ENCODE peak calls at places on chromosomes 5 and 9, in four cellular contexts. One of them, this sample, is unnamed.

GRCh38 chr5:172931001-172931536 is 28.2 kb upstream of the RPL26L1 start:
- DNase-seq in HepG2: no peak
- DNase-seq in BE2C: peak; percentile 51
- DNase-seq in upper lobe of right lung: no peak
- DNase-seq in this sample: no peak

GRCh38 chr9:119961774-119962408 is 592.7 kb upstream of the BRINP1 start:
- DNase-seq in upper lobe of right lung: peak; percentile 78
- DNase-seq in BE2C: peak; percentile 70
- DNase-seq in HepG2: peak; percentile 12
- DNase-seq in this sample: no peak

GRCh38 chr9:20929276-20929675 is 102.2 kb downstream of the HACD4 start:
- DNase-seq in BE2C: no peak
- DNase-seq in upper lobe of right lung: no peak
- DNase-seq in HepG2: no peak
- DNase-seq in this sample: no peak

GRCh38 chr5:20034717-20035116 is 46.7 kb upstream of the CDH18 start:
- DNase-seq in BE2C: no peak
- DNase-seq in HepG2: no peak
- DNase-seq in upper lobe of right lung: no peak
- DNase-seq in this sample: no peak

GRCh38 chr9:77019010-77019809 is at the start of gene FOXB2:
- DNase-seq in upper lobe of right lung: no peak
- DNase-seq in BE2C: no peak
- DNase-seq in HepG2: no peak
- DNase-seq in this sample: no peak

GRCh38 chr9:84000186-84000585 is 19.6 kb downstream of the RMI1 start:
- DNase-seq in HepG2: no peak
- DNase-seq in BE2C: no peak
- DNase-seq in upper lobe of right lung: no peak
- DNase-seq in this sample: no peak

GRCh38 chr5:4185127-4185526 is 589.5 kb downstream of the IRX1 start:
- DNase-seq in HepG2: no peak
- DNase-seq in BE2C: no peak
- DNase-seq in upper lobe of right lung: no peak
- DNase-seq in this sample: no peak

GRCh38 chr5:56658972-56659371 is 156.4 kb upstream of the MAP3K1 start:
- DNase-seq in BE2C: no peak
- DNase-seq in upper lobe of right lung: no peak
- DNase-seq in HepG2: no peak
- DNase-seq in this sample: no peak

GRCh38 chr5:123868267-123868666 is 356.3 kb downstream of the CSNK1G3 start:
- DNase-seq in BE2C: no peak
- DNase-seq in HepG2: no peak
- DNase-seq in upper lobe of right lung: no peak
- DNase-seq in this sample: no peak

GRCh38 chr9:121714075-121714705 is 62.8 kb downstream of the DAB2IP start:
- DNase-seq in HepG2: no peak
- DNase-seq in BE2C: no peak
- DNase-seq in upper lobe of right lung: no peak
- DNase-seq in this sample: no peak

GRCh38 chr9:36207546-36208012 is 16.9 kb downstream of the CLTA start:
- DNase-seq in HepG2: peak; percentile 53
- DNase-seq in BE2C: no peak
- DNase-seq in upper lobe of right lung: no peak
- DNase-seq in this sample: no peak

GRCh38 chr5:74464512-74465209 is 175.9 kb downstream of the ENC1 start:
- DNase-seq in BE2C: no peak
- DNase-seq in upper lobe of right lung: no peak
- DNase-seq in HepG2: no peak
- DNase-seq in this sample: no peak

GRCh38 chr9:127970401-127971313 is 10.1 kb downstream of the EEIG1 start:
- DNase-seq in HepG2: no peak
- DNase-seq in BE2C: peak; percentile 11
- DNase-seq in upper lobe of right lung: no peak
- DNase-seq in this sample: no peak

GRCh38 chr9:127783111-127783621 is 2.7 kb upstream of the CDK9 start:
- DNase-seq in upper lobe of right lung: peak; percentile 83
- DNase-seq in HepG2: no peak
- DNase-seq in BE2C: no peak
- DNase-seq in this sample: no peak

GRCh38 chr5:13359326-13359725 is 585.2 kb downstream of the DNAH5 start:
- DNase-seq in HepG2: no peak
- DNase-seq in BE2C: no peak
- DNase-seq in upper lobe of right lung: no peak
- DNase-seq in this sample: no peak

GRCh38 chr9:108865037-108865436 is 3.0 kb downstream of the ACTL7A start:
- DNase-seq in HepG2: no peak
- DNase-seq in upper lobe of right lung: no peak
- DNase-seq in BE2C: no peak
- DNase-seq in this sample: no peak

GRCh38 chr5:22852807-22853670 is at the start of gene CDH12:
- DNase-seq in HepG2: no peak
- DNase-seq in BE2C: peak; percentile 63
- DNase-seq in upper lobe of right lung: no peak
- DNase-seq in this sample: no peak

GRCh38 chr5:74648835-74649286 is 8.3 kb upstream of the ENC1 start:
- DNase-seq in upper lobe of right lung: no peak
- DNase-seq in BE2C: peak; percentile 36
- DNase-seq in HepG2: peak; percentile 62
- DNase-seq in this sample: no peak

GRCh38 chr5:80516826-80517225 is 28.9 kb downstream of the FAM151B start:
- DNase-seq in upper lobe of right lung: no peak
- DNase-seq in HepG2: no peak
- DNase-seq in BE2C: no peak
- DNase-seq in this sample: peak; percentile 69

GRCh38 chr5:179953934-179954833 is 46.5 kb upstream of the TBC1D9B start:
- DNase-seq in HepG2: no peak
- DNase-seq in BE2C: no peak
- DNase-seq in upper lobe of right lung: no peak
- DNase-seq in this sample: no peak

GRCh38 chr9:129322022-129322621 is 144.1 kb upstream of the IER5L start:
- DNase-seq in upper lobe of right lung: peak; percentile 58
- DNase-seq in HepG2: no peak
- DNase-seq in BE2C: no peak
- DNase-seq in this sample: peak; percentile 57

GRCh38 chr5:82408033-82408432 is 129.9 kb upstream of the RPS23 start:
- DNase-seq in upper lobe of right lung: no peak
- DNase-seq in BE2C: no peak
- DNase-seq in HepG2: peak; percentile 44
- DNase-seq in this sample: no peak

GRCh38 chr9:4192450-4192849 is 107.4 kb downstream of the GLIS3 start:
- DNase-seq in BE2C: no peak
- DNase-seq in upper lobe of right lung: no peak
- DNase-seq in HepG2: no peak
- DNase-seq in this sample: no peak

GRCh38 chr5:134051305-134051704 is 46.5 kb upstream of the VDAC1 start:
- DNase-seq in upper lobe of right lung: no peak
- DNase-seq in BE2C: no peak
- DNase-seq in HepG2: no peak
- DNase-seq in this sample: no peak

GRCh38 chr5:95646569-95647330 is at the start of gene RFESD:
- DNase-seq in HepG2: peak; percentile 96
- DNase-seq in BE2C: peak; percentile 99
- DNase-seq in upper lobe of right lung: peak; percentile 100
- DNase-seq in this sample: peak; percentile 99

GRCh38 chr5:95644351-95645042 is 2.1 kb upstream of the RFESD start:
- DNase-seq in upper lobe of right lung: no peak
- DNase-seq in BE2C: peak; percentile 43
- DNase-seq in HepG2: peak; percentile 45
- DNase-seq in this sample: no peak

GRCh38 chr5:95647886-95648860 is 1.6 kb downstream of the RFESD start:
- DNase-seq in upper lobe of right lung: no peak
- DNase-seq in HepG2: no peak
- DNase-seq in BE2C: no peak
- DNase-seq in this sample: no peak

GRCh38 chr5:95643152-95643551 is 3.4 kb upstream of the RFESD start:
- DNase-seq in HepG2: no peak
- DNase-seq in BE2C: no peak
- DNase-seq in upper lobe of right lung: no peak
- DNase-seq in this sample: no peak

GRCh38 chr5:95647331-95647659 is 718 bp downstream of the RFESD start:
- DNase-seq in upper lobe of right lung: no peak
- DNase-seq in HepG2: no peak
- DNase-seq in BE2C: no peak
- DNase-seq in this sample: no peak
- H3K4me1 ChIP-seq in upper lobe of right lung: peaks cover 8% of the 10 kb centered on the region
- H3K4me1 ChIP-seq in HepG2: peaks cover 50% of the 10 kb centered on the region
- H3K4me1 ChIP-seq in BE2C: peaks cover 2% of the 10 kb centered on the region
- H3K4me1 ChIP-seq in this sample: peaks cover 7% of the 10 kb centered on the region

DNA sequence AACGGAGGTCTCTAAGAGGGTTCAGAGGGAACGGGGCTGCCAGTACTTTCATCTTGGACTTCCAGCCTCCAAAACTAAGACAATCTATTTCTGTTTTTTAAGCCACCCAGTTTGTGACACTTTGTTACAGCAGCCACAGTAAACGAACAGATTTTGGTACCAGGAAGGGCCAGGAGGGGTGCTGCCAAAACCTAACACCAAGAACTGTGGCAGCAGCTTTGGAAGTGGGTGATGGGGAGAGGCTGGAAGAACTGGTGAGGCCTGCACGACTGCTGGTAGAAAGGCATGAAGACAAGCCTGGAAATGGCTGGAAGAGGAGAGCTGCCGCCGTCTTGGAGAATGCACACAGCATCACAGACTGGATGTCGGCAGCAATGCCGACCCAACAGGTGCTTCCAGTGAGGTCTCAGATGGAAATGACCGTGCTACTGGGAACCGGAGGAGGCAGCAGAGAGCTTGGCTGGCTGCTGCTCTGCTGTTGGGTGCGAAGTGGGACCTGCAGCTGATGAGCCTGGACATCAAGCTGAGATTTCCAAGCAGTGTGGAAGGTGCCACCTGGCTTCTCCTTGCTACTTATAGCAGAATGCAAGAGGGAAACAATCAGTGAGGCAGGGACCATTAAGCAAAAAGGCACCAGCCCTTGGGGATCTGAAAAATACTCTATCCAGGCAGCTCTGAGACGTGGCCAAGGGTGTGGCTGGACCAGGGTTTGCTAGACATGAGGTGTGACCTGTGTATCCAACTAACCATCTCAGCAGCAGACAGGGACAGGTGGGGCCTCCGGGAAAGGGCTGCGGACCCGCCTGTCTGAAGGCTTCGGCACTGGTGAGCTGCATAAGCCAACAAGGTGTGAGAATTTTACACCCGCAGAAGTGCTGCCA is 4.7 kb upstream of the TMEM210 start:
- DNase-seq in HepG2: peak; percentile 49
- DNase-seq in upper lobe of right lung: no peak
- DNase-seq in BE2C: peak; percentile 69
- DNase-seq in this sample: no peak
- TF ChIP-seq CTCF in HepG2: peak; percentile 76
- TF ChIP-seq CTCF in upper lobe of right lung: peak; percentile 43
- TF ChIP-seq CTCF in BE2C: peak; percentile 89
- TF ChIP-seq CTCF in this sample: peak; percentile 65

GRCh38 chr5:106940986-106941385 is 729.8 kb downstream of the EFNA5 start:
- DNase-seq in upper lobe of right lung: no peak
- DNase-seq in BE2C: no peak
- DNase-seq in HepG2: peak; percentile 6
- DNase-seq in this sample: no peak
- H3K4me1 ChIP-seq in upper lobe of right lung: no peaks in the 10 kb centered on the region
- H3K4me1 ChIP-seq in BE2C: no peaks in the 10 kb centered on the region
- H3K4me1 ChIP-seq in HepG2: no peaks in the 10 kb centered on the region
- H3K4me1 ChIP-seq in this sample: no peaks in the 10 kb centered on the region

GRCh38 chr5:154198611-154199230 is 8.2 kb downstream of the GALNT10 start:
- DNase-seq in HepG2: peak; percentile 70
- DNase-seq in upper lobe of right lung: no peak
- DNase-seq in BE2C: no peak
- DNase-seq in this sample: no peak
- TF ChIP-seq CTCF in HepG2: no peak
- TF ChIP-seq CTCF in upper lobe of right lung: no peak
- TF ChIP-seq CTCF in BE2C: no peak
- TF ChIP-seq CTCF in this sample: no peak

This sample was measured in RWPE2.